ENCODE peak calls at places on chromosomes 5 and 9, in seven cellular contexts. One of them, this sample, is unnamed.

GRCh38 chr5:178644826-178645545 is 18.1 kb upstream of the CLK4 start:
- DNase-seq in amniotic stem cell: no peak
- DNase-seq in cerebellar cortex: no peak
- DNase-seq in brain microvascular endothelial cell: peak; percentile 74
- DNase-seq in Jurkat, Clone E6-1: no peak
- DNase-seq in stomach: no peak
- DNase-seq in activated gamma-delta T cell treated with Interleukin-2 at 50 U/mL for 16 hours: no peak
- DNase-seq in this sample: no peak

GRCh38 chr5:67052034-67052433 is 144.6 kb downstream of the CD180 start:
- DNase-seq in brain microvascular endothelial cell: no peak
- DNase-seq in stomach: no peak
- DNase-seq in cerebellar cortex: no peak
- DNase-seq in Jurkat, Clone E6-1: no peak
- DNase-seq in amniotic stem cell: no peak
- DNase-seq in activated gamma-delta T cell treated with Interleukin-2 at 50 U/mL for 16 hours: no peak
- DNase-seq in this sample: no peak

GRCh38 chr5:51371052-51371451 is 12.2 kb upstream of the ISL1 start:
- DNase-seq in brain microvascular endothelial cell: no peak
- DNase-seq in amniotic stem cell: no peak
- DNase-seq in stomach: no peak
- DNase-seq in cerebellar cortex: no peak
- DNase-seq in activated gamma-delta T cell treated with Interleukin-2 at 50 U/mL for 16 hours: no peak
- DNase-seq in Jurkat, Clone E6-1: no peak
- DNase-seq in this sample: no peak

GRCh38 chr9:93686880-93687236 is 110.5 kb downstream of the PHF2 start:
- DNase-seq in Jurkat, Clone E6-1: no peak
- DNase-seq in amniotic stem cell: no peak
- DNase-seq in stomach: no peak
- DNase-seq in activated gamma-delta T cell treated with Interleukin-2 at 50 U/mL for 16 hours: no peak
- DNase-seq in cerebellar cortex: no peak
- DNase-seq in brain microvascular endothelial cell: no peak
- DNase-seq in this sample: no peak

GRCh38 chr9:27503623-27504022 is 20.5 kb upstream of the IFNK start:
- DNase-seq in activated gamma-delta T cell treated with Interleukin-2 at 50 U/mL for 16 hours: no peak
- DNase-seq in brain microvascular endothelial cell: no peak
- DNase-seq in cerebellar cortex: no peak
- DNase-seq in amniotic stem cell: no peak
- DNase-seq in stomach: no peak
- DNase-seq in Jurkat, Clone E6-1: no peak
- DNase-seq in this sample: no peak

GRCh38 chr5:95042040-95042439 is 242.9 kb downstream of the MCTP1 start:
- DNase-seq in cerebellar cortex: no peak
- DNase-seq in activated gamma-delta T cell treated with Interleukin-2 at 50 U/mL for 16 hours: no peak
- DNase-seq in stomach: no peak
- DNase-seq in Jurkat, Clone E6-1: no peak
- DNase-seq in amniotic stem cell: no peak
- DNase-seq in brain microvascular endothelial cell: no peak
- DNase-seq in this sample: no peak

GRCh38 chr5:52743970-52744369 is 43.7 kb upstream of the ITGA1 start:
- DNase-seq in Jurkat, Clone E6-1: peak; percentile 75
- DNase-seq in amniotic stem cell: no peak
- DNase-seq in activated gamma-delta T cell treated with Interleukin-2 at 50 U/mL for 16 hours: peak; percentile 46
- DNase-seq in stomach: no peak
- DNase-seq in cerebellar cortex: no peak
- DNase-seq in brain microvascular endothelial cell: peak; percentile 87
- DNase-seq in this sample: no peak

GRCh38 chr5:141805874-141806273 is 72.3 kb downstream of the PCDH1 start:
- DNase-seq in amniotic stem cell: no peak
- DNase-seq in activated gamma-delta T cell treated with Interleukin-2 at 50 U/mL for 16 hours: no peak
- DNase-seq in stomach: no peak
- DNase-seq in brain microvascular endothelial cell: no peak
- DNase-seq in Jurkat, Clone E6-1: no peak
- DNase-seq in cerebellar cortex: no peak
- DNase-seq in this sample: no peak

GRCh38 chr9:134854541-134854981 is 26.0 kb upstream of the FCN2 start:
- DNase-seq in cerebellar cortex: no peak
- DNase-seq in activated gamma-delta T cell treated with Interleukin-2 at 50 U/mL for 16 hours: peak; percentile 1
- DNase-seq in brain microvascular endothelial cell: no peak
- DNase-seq in stomach: no peak
- DNase-seq in amniotic stem cell: no peak
- DNase-seq in Jurkat, Clone E6-1: no peak
- DNase-seq in this sample: no peak

GRCh38 chr5:116583823-116584222 is 9.2 kb upstream of the SEMA6A start:
- DNase-seq in brain microvascular endothelial cell: no peak
- DNase-seq in stomach: no peak
- DNase-seq in amniotic stem cell: no peak
- DNase-seq in cerebellar cortex: no peak
- DNase-seq in activated gamma-delta T cell treated with Interleukin-2 at 50 U/mL for 16 hours: no peak
- DNase-seq in Jurkat, Clone E6-1: no peak
- DNase-seq in this sample: no peak

GRCh38 chr5:145981612-145982571 is 45.5 kb downstream of the SH3RF2 start:
- DNase-seq in amniotic stem cell: no peak
- DNase-seq in Jurkat, Clone E6-1: no peak
- DNase-seq in activated gamma-delta T cell treated with Interleukin-2 at 50 U/mL for 16 hours: no peak
- DNase-seq in stomach: peak; percentile 63
- DNase-seq in brain microvascular endothelial cell: no peak
- DNase-seq in cerebellar cortex: no peak
- DNase-seq in this sample: no peak

GRCh38 chr5:110342683-110343082 is 383.8 kb downstream of the TMEM232 start:
- DNase-seq in Jurkat, Clone E6-1: no peak
- DNase-seq in stomach: no peak
- DNase-seq in amniotic stem cell: no peak
- DNase-seq in cerebellar cortex: no peak
- DNase-seq in brain microvascular endothelial cell: no peak
- DNase-seq in activated gamma-delta T cell treated with Interleukin-2 at 50 U/mL for 16 hours: no peak
- DNase-seq in this sample: no peak

GRCh38 chr5:56979968-56980367 is 28.0 kb upstream of the MIER3 start:
- DNase-seq in cerebellar cortex: no peak
- DNase-seq in activated gamma-delta T cell treated with Interleukin-2 at 50 U/mL for 16 hours: no peak
- DNase-seq in amniotic stem cell: no peak
- DNase-seq in Jurkat, Clone E6-1: no peak
- DNase-seq in brain microvascular endothelial cell: no peak
- DNase-seq in stomach: no peak
- DNase-seq in this sample: no peak

GRCh38 chr9:121322737-121323448 is 47.2 kb downstream of the STOM start:
- DNase-seq in Jurkat, Clone E6-1: no peak
- DNase-seq in stomach: no peak
- DNase-seq in amniotic stem cell: no peak
- DNase-seq in activated gamma-delta T cell treated with Interleukin-2 at 50 U/mL for 16 hours: no peak
- DNase-seq in brain microvascular endothelial cell: no peak
- DNase-seq in cerebellar cortex: no peak
- DNase-seq in this sample: no peak

GRCh38 chr5:153974131-153974812 is 64.4 kb downstream of the FAM114A2 start:
- DNase-seq in amniotic stem cell: no peak
- DNase-seq in activated gamma-delta T cell treated with Interleukin-2 at 50 U/mL for 16 hours: peak; percentile 12
- DNase-seq in stomach: no peak
- DNase-seq in cerebellar cortex: peak; percentile 64
- DNase-seq in brain microvascular endothelial cell: peak; percentile 58
- DNase-seq in Jurkat, Clone E6-1: peak; percentile 60
- DNase-seq in this sample: peak; percentile 6

GRCh38 chr5:110517396-110517795 is 209.1 kb downstream of the TMEM232 start:
- DNase-seq in Jurkat, Clone E6-1: no peak
- DNase-seq in cerebellar cortex: no peak
- DNase-seq in amniotic stem cell: no peak
- DNase-seq in brain microvascular endothelial cell: no peak
- DNase-seq in stomach: no peak
- DNase-seq in activated gamma-delta T cell treated with Interleukin-2 at 50 U/mL for 16 hours: no peak
- DNase-seq in this sample: no peak

GRCh38 chr5:114305402-114306207 is 56.3 kb upstream of the KCNN2 start:
- DNase-seq in stomach: no peak
- DNase-seq in brain microvascular endothelial cell: peak; percentile 20
- DNase-seq in cerebellar cortex: no peak
- DNase-seq in Jurkat, Clone E6-1: peak; percentile 18
- DNase-seq in amniotic stem cell: no peak
- DNase-seq in activated gamma-delta T cell treated with Interleukin-2 at 50 U/mL for 16 hours: no peak
- DNase-seq in this sample: peak; percentile 30

GRCh38 chr5:88660947-88661869 is 221.8 kb downstream of the MEF2C start:
- DNase-seq in cerebellar cortex: peak; percentile 91
- DNase-seq in Jurkat, Clone E6-1: peak; percentile 51
- DNase-seq in brain microvascular endothelial cell: peak; percentile 79
- DNase-seq in amniotic stem cell: no peak
- DNase-seq in stomach: no peak
- DNase-seq in activated gamma-delta T cell treated with Interleukin-2 at 50 U/mL for 16 hours: no peak
- DNase-seq in this sample: no peak

GRCh38 chr5:150000990-150001659 is 586 bp downstream of the HMGXB3 start:
- DNase-seq in activated gamma-delta T cell treated with Interleukin-2 at 50 U/mL for 16 hours: peak; percentile 14
- DNase-seq in stomach: peak; percentile 50
- DNase-seq in amniotic stem cell: no peak
- DNase-seq in brain microvascular endothelial cell: no peak
- DNase-seq in Jurkat, Clone E6-1: no peak
- DNase-seq in cerebellar cortex: peak; percentile 32
- DNase-seq in this sample: no peak

GRCh38 chr9:129500863-129501770 is 119.8 kb downstream of the C9orf50 start:
- DNase-seq in brain microvascular endothelial cell: no peak
- DNase-seq in stomach: no peak
- DNase-seq in amniotic stem cell: no peak
- DNase-seq in cerebellar cortex: no peak
- DNase-seq in activated gamma-delta T cell treated with Interleukin-2 at 50 U/mL for 16 hours: no peak
- DNase-seq in Jurkat, Clone E6-1: no peak
- DNase-seq in this sample: no peak

GRCh38 chr5:78985407-78986223 is 505 bp upstream of the ARSB start:
- DNase-seq in brain microvascular endothelial cell: peak; percentile 56
- DNase-seq in activated gamma-delta T cell treated with Interleukin-2 at 50 U/mL for 16 hours: peak; percentile 30
- DNase-seq in cerebellar cortex: peak; percentile 63
- DNase-seq in stomach: peak; percentile 49
- DNase-seq in Jurkat, Clone E6-1: peak; percentile 22
- DNase-seq in amniotic stem cell: no peak
- DNase-seq in this sample: peak; percentile 4

GRCh38 chr5:54205453-54205852 is 104.9 kb downstream of the ARL15 start:
- DNase-seq in amniotic stem cell: no peak
- DNase-seq in cerebellar cortex: no peak
- DNase-seq in Jurkat, Clone E6-1: no peak
- DNase-seq in activated gamma-delta T cell treated with Interleukin-2 at 50 U/mL for 16 hours: no peak
- DNase-seq in brain microvascular endothelial cell: no peak
- DNase-seq in stomach: no peak
- DNase-seq in this sample: no peak

GRCh38 chr5:172395483-172395882 is 58.8 kb downstream of the SH3PXD2B start:
- DNase-seq in activated gamma-delta T cell treated with Interleukin-2 at 50 U/mL for 16 hours: no peak
- DNase-seq in brain microvascular endothelial cell: peak; percentile 55
- DNase-seq in stomach: no peak
- DNase-seq in cerebellar cortex: no peak
- DNase-seq in Jurkat, Clone E6-1: peak; percentile 68
- DNase-seq in amniotic stem cell: no peak
- DNase-seq in this sample: no peak

GRCh38 chr5:90878081-90878480 is 319.5 kb downstream of the ADGRV1 start:
- DNase-seq in Jurkat, Clone E6-1: no peak
- DNase-seq in cerebellar cortex: no peak
- DNase-seq in brain microvascular endothelial cell: no peak
- DNase-seq in activated gamma-delta T cell treated with Interleukin-2 at 50 U/mL for 16 hours: no peak
- DNase-seq in stomach: peak; percentile 30
- DNase-seq in amniotic stem cell: no peak
- DNase-seq in this sample: no peak

GRCh38 chr9:109108318-109108717 is 11.4 kb downstream of the TMEM245 start:
- DNase-seq in amniotic stem cell: no peak
- DNase-seq in activated gamma-delta T cell treated with Interleukin-2 at 50 U/mL for 16 hours: no peak
- DNase-seq in brain microvascular endothelial cell: peak; percentile 53
- DNase-seq in stomach: no peak
- DNase-seq in Jurkat, Clone E6-1: no peak
- DNase-seq in cerebellar cortex: no peak
- DNase-seq in this sample: no peak

GRCh38 chr9:84129529-84129928 is 148.9 kb downstream of the RMI1 start:
- DNase-seq in Jurkat, Clone E6-1: no peak
- DNase-seq in cerebellar cortex: no peak
- DNase-seq in stomach: no peak
- DNase-seq in activated gamma-delta T cell treated with Interleukin-2 at 50 U/mL for 16 hours: no peak
- DNase-seq in brain microvascular endothelial cell: no peak
- DNase-seq in amniotic stem cell: no peak
- DNase-seq in this sample: no peak

GRCh38 chr5:73495772-73496346 is 2.4 kb upstream of the BTF3 start:
- DNase-seq in Jurkat, Clone E6-1: no peak
- DNase-seq in cerebellar cortex: no peak
- DNase-seq in brain microvascular endothelial cell: no peak
- DNase-seq in activated gamma-delta T cell treated with Interleukin-2 at 50 U/mL for 16 hours: no peak
- DNase-seq in amniotic stem cell: no peak
- DNase-seq in stomach: no peak
- DNase-seq in this sample: no peak

GRCh38 chr9:127076860-127077657 is 45.4 kb downstream of the ANGPTL2 start:
- DNase-seq in cerebellar cortex: no peak
- DNase-seq in Jurkat, Clone E6-1: no peak
- DNase-seq in activated gamma-delta T cell treated with Interleukin-2 at 50 U/mL for 16 hours: no peak
- DNase-seq in amniotic stem cell: no peak
- DNase-seq in brain microvascular endothelial cell: no peak
- DNase-seq in stomach: no peak
- DNase-seq in this sample: no peak

This sample was measured in AG04450.